ENCODE peak calls at places on chromosomes 7 and 10, in six cellular contexts. One of them, this sample, is unnamed.

GRCh38 chr10:29297678-29298077 is 8.8 kb downstream of the LYZL1 start:
- DNase-seq in H1: no peak
- DNase-seq in K562: no peak
- DNase-seq in GM12878: no peak
- DNase-seq in HepG2: no peak
- DNase-seq in HCT116: peak
- DNase-seq in this sample: no peak

GRCh38 chr10:125146791-125147604 is 13.4 kb downstream of the CTBP2 start:
- DNase-seq in HCT116: no peak
- DNase-seq in H1: no peak
- DNase-seq in GM12878: no peak
- DNase-seq in K562: no peak
- DNase-seq in HepG2: no peak
- DNase-seq in this sample: no peak

GRCh38 chr10:120613180-120613579 is 156.2 kb downstream of the PLPP4 start:
- DNase-seq in K562: no peak
- DNase-seq in GM12878: no peak
- DNase-seq in H1: no peak
- DNase-seq in HepG2: no peak
- DNase-seq in HCT116: no peak
- DNase-seq in this sample: no peak

GRCh38 chr10:99658622-99659030 is 683 bp upstream of the ENTPD7 start:
- DNase-seq in HepG2: peak
- DNase-seq in HCT116: peak
- DNase-seq in H1: peak
- DNase-seq in K562: peak
- DNase-seq in GM12878: no peak
- DNase-seq in this sample: peak

GRCh38 chr7:115558186-115558585 is 472.4 kb downstream of the TFEC start:
- DNase-seq in GM12878: no peak
- DNase-seq in HepG2: no peak
- DNase-seq in HCT116: no peak
- DNase-seq in H1: no peak
- DNase-seq in K562: no peak
- DNase-seq in this sample: no peak

GRCh38 chr10:14573666-14574261 is 200.9 kb downstream of the FAM107B start:
- DNase-seq in HCT116: peak
- DNase-seq in K562: no peak
- DNase-seq in HepG2: no peak
- DNase-seq in H1: no peak
- DNase-seq in GM12878: no peak
- DNase-seq in this sample: no peak

GRCh38 chr10:63129888-63130287 is 3.2 kb upstream of the NRBF2 start:
- DNase-seq in GM12878: no peak
- DNase-seq in HepG2: no peak
- DNase-seq in K562: no peak
- DNase-seq in H1: no peak
- DNase-seq in HCT116: no peak
- DNase-seq in this sample: no peak

GRCh38 chr10:34580643-34581042 is 234.5 kb downstream of the PARD3 start:
- DNase-seq in HCT116: no peak
- DNase-seq in H1: no peak
- DNase-seq in K562: no peak
- DNase-seq in HepG2: peak
- DNase-seq in GM12878: no peak
- DNase-seq in this sample: peak

GRCh38 chr10:89389254-89389653 is 3.2 kb upstream of the IFIT1 start:
- DNase-seq in K562: no peak
- DNase-seq in GM12878: no peak
- DNase-seq in HCT116: peak
- DNase-seq in H1: no peak
- DNase-seq in HepG2: peak
- DNase-seq in this sample: no peak

GRCh38 chr7:39922580-39922979 is 27.5 kb upstream of the CDK13 start:
- DNase-seq in GM12878: no peak
- DNase-seq in H1: peak
- DNase-seq in HepG2: no peak
- DNase-seq in K562: no peak
- DNase-seq in HCT116: no peak
- DNase-seq in this sample: no peak

GRCh38 chr7:73851410-73852338 is 9.3 kb upstream of the TMEM270 start:
- DNase-seq in K562: peak
- DNase-seq in HCT116: peak
- DNase-seq in H1: no peak
- DNase-seq in GM12878: peak
- DNase-seq in HepG2: peak
- DNase-seq in this sample: no peak

GRCh38 chr7:477626-478220 is 41.9 kb downstream of the PDGFA start:
- DNase-seq in K562: no peak
- DNase-seq in HepG2: no peak
- DNase-seq in H1: peak
- DNase-seq in GM12878: no peak
- DNase-seq in HCT116: no peak
- DNase-seq in this sample: no peak

GRCh38 chr7:73811760-73812168 is 19.0 kb upstream of the CLDN4 start:
- DNase-seq in K562: peak
- DNase-seq in HepG2: peak
- DNase-seq in HCT116: no peak
- DNase-seq in GM12878: no peak
- DNase-seq in H1: peak
- DNase-seq in this sample: peak

GRCh38 chr10:76082956-76083355 is 651.5 kb downstream of the LRMDA start:
- DNase-seq in HCT116: peak
- DNase-seq in HepG2: no peak
- DNase-seq in H1: peak
- DNase-seq in GM12878: no peak
- DNase-seq in K562: no peak
- DNase-seq in this sample: no peak

GRCh38 chr10:112981553-112981952 is 31.5 kb downstream of the TCF7L2 start:
- DNase-seq in HepG2: no peak
- DNase-seq in K562: no peak
- DNase-seq in GM12878: peak
- DNase-seq in H1: no peak
- DNase-seq in HCT116: no peak
- DNase-seq in this sample: no peak

GRCh38 chr7:122770943-122771342 is 68.2 kb upstream of the RNF148 start:
- DNase-seq in H1: no peak
- DNase-seq in HepG2: no peak
- DNase-seq in K562: no peak
- DNase-seq in HCT116: no peak
- DNase-seq in GM12878: no peak
- DNase-seq in this sample: no peak

GRCh38 chr7:141073641-141074161 is at the start of gene TMEM178B:
- DNase-seq in HepG2: no peak
- DNase-seq in HCT116: no peak
- DNase-seq in GM12878: no peak
- DNase-seq in H1: peak
- DNase-seq in K562: no peak
- DNase-seq in this sample: no peak

GRCh38 chr10:103444478-103444877 is 7.7 kb downstream of the CALHM2 start:
- DNase-seq in K562: no peak
- DNase-seq in HepG2: no peak
- DNase-seq in H1: no peak
- DNase-seq in GM12878: no peak
- DNase-seq in HCT116: no peak
- DNase-seq in this sample: no peak

GRCh38 chr7:4939971-4940720 is 18.8 kb downstream of the MMD2 start:
- DNase-seq in GM12878: no peak
- DNase-seq in HepG2: no peak
- DNase-seq in K562: no peak
- DNase-seq in H1: no peak
- DNase-seq in HCT116: no peak
- DNase-seq in this sample: no peak

GRCh38 chr7:150330211-150330885 is 7.0 kb upstream of the ACTR3C start:
- DNase-seq in HCT116: no peak
- DNase-seq in K562: no peak
- DNase-seq in HepG2: no peak
- DNase-seq in H1: no peak
- DNase-seq in GM12878: no peak
- DNase-seq in this sample: no peak

GRCh38 chr10:114709966-114710365 is 51.9 kb upstream of the ABLIM1 start:
- DNase-seq in HepG2: no peak
- DNase-seq in H1: no peak
- DNase-seq in HCT116: no peak
- DNase-seq in GM12878: no peak
- DNase-seq in K562: no peak
- DNase-seq in this sample: no peak

GRCh38 chr7:33191326-33191725 is 62.0 kb downstream of the BBS9 start:
- DNase-seq in GM12878: no peak
- DNase-seq in H1: no peak
- DNase-seq in HepG2: peak
- DNase-seq in K562: no peak
- DNase-seq in HCT116: no peak
- DNase-seq in this sample: peak

GRCh38 chr7:119694506-119694905 is 578.5 kb upstream of the KCND2 start:
- DNase-seq in HepG2: no peak
- DNase-seq in HCT116: no peak
- DNase-seq in H1: no peak
- DNase-seq in GM12878: no peak
- DNase-seq in K562: no peak
- DNase-seq in this sample: no peak
- TF ChIP-seq JUND in HepG2: no peak
- TF ChIP-seq JUND in HCT116: no peak
- TF ChIP-seq JUND in H1: no peak
- TF ChIP-seq JUND in GM12878: no peak
- TF ChIP-seq JUND in K562: no peak
- TF ChIP-seq JUND in this sample: no peak

DNA sequence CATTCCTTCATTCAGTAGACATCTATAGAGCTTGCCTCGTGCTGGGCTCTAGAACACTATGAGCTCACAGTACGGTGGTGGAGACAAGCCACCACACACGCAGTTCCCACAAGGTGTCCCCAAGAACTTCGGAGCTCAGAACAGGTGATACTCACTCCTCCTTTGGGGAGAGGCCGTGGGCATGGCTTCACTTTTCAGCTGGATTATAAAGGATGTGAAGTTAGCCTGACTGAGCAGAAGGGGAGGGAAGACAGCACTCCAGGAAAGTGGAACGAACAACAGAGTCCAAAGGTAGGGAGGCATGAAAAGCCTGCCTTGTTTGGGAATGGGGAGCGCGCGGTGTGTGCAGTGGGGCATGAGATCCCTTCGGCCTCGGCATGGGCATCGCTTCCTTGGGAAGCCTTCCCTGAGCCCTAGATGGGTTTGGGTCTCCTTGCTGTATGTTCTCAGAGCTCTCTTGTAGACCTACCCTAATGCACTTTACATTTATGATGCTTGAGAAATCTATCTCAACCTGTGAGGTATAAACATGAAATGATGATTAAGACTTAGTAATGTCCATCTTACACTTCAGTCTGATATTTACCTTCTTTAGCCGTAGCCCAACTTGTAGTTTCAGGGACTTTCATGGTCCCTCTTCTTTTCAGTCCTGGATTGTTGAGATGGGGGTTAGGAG is 852 bp upstream of the OGA start:
- DNase-seq in GM12878: no peak
- DNase-seq in H1: no peak
- DNase-seq in K562: peak
- DNase-seq in HepG2: peak
- DNase-seq in HCT116: no peak
- DNase-seq in this sample: no peak
- TF ChIP-seq JUND in GM12878: no peak
- TF ChIP-seq JUND in H1: no peak
- TF ChIP-seq JUND in K562: no peak
- TF ChIP-seq JUND in HepG2: no peak
- TF ChIP-seq JUND in HCT116: no peak
- TF ChIP-seq JUND in this sample: no peak

DNA sequence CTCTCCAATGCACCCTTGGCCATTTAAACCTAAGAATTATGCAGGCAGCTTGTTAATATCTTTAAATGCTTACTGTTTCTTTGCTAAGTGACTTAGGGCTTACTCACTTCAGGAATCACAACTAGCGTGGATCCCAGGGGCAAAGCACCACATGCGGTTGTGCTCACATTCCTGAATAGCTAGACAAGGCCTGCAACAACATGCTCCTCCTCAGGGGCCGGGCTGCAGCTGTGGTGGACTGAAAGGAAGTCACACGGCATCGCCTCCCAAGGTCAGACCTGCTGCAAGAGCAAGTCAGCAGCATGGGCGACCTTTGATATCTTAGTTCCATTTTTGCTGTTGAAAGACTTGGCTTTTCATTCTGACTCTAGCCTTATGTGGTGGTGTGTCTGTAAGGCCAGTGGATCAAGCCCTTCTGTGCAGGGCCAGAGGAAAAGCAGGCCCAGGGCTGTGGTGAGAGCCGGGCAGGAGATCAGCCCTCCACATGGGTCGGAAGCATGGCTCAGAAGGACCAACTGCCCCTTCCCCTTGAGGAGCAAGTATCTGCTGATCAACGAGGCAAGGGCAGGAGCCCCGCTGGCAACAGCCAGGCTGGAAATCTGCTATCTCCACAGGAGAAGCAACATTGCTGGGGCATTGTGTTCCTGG is 92.0 kb upstream of the MBL2 start:
- DNase-seq in H1: no peak
- DNase-seq in GM12878: no peak
- DNase-seq in K562: no peak
- DNase-seq in HepG2: peak
- DNase-seq in HCT116: no peak
- DNase-seq in this sample: peak
- TF ChIP-seq JUND in H1: no peak
- TF ChIP-seq JUND in GM12878: no peak
- TF ChIP-seq JUND in K562: no peak
- TF ChIP-seq JUND in HepG2: no peak
- TF ChIP-seq JUND in HCT116: no peak
- TF ChIP-seq JUND in this sample: no peak

DNA sequence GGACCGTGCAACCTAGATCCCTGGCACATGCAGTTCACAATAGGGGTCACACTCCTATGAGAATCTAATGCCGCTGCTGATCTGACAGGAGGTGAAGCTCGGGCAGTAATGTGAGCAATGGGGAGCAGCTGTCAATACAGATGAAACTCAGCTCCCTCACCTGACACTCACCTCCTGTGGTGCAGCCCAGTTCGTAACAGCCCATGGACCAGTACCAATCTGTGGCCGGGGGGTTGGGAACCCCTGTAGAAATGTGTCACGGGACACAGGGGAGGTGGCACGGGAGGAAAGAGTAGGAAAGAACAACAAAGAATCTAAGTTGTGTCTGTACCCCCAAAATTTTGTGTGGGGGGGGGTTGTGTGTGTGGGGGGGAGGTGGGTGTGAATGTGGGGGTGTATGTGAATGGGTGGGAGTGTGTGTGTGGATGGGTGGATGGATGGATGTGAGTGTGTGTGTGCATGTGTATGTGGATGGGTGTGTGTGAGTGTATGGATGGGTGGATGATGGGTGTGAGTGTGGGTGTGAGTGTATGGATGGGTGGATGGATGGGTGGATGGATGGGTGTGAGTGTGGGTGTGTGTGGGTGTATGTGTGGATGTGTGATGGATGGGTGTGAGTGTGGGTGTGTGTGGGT is 33.1 kb downstream of the SFMBT2 start:
- DNase-seq in H1: no peak
- DNase-seq in HCT116: no peak
- DNase-seq in K562: no peak
- DNase-seq in HepG2: no peak
- DNase-seq in GM12878: no peak
- DNase-seq in this sample: no peak
- TF ChIP-seq JUND in H1: no peak
- TF ChIP-seq JUND in HCT116: no peak
- TF ChIP-seq JUND in K562: no peak
- TF ChIP-seq JUND in HepG2: no peak
- TF ChIP-seq JUND in GM12878: no peak
- TF ChIP-seq JUND in this sample: no peak